ENCODE peak calls at places on chromosomes 11 and 22, in nine cellular contexts. I is ovary; O is GM10248; G is cerebellar cortex; L is BE2C; W is activated CD4-positive, alpha-beta T cell treated with anti-CD3 and anti-CD28 coated beads for 48 hours; H is activated T-helper 1 cell treated with Interleukin-2 at 50 U/mL for 16 hours; N is mucosa of descending colon; S is neural crest cell. T is an unnamed sample.

GRCh38 chr11:131064373-131064991 is 148.2 kb upstream of the SNX19 start:
- DNase-seq in H (no peak), W (peak; percentile 46), S (peak; percentile 82), L (peak; percentile 61), N (no peak), O (peak; percentile 69), G (peak; percentile 74), I (no peak), T (peak; percentile 69)

GRCh38 chr11:94129505-94130335 is 1.1 kb downstream of the PANX1 start:
- DNase-seq in W (no peak), N (peak; percentile 92), G (peak; percentile 40), O (no peak), H (no peak), S (no peak), I (peak; percentile 42), L (no peak), T (peak; percentile 27)

GRCh38 chr11:118609380-118610219 is 2.2 kb downstream of the PHLDB1 start:
- DNase-seq in I (no peak), N (peak; percentile 57), O (no peak), L (no peak), H (peak; percentile 4), W (peak; percentile 44), G (no peak), S (no peak), T (peak; percentile 10)

GRCh38 chr11:79121351-79121750 is 319.5 kb downstream of the TENM4 start:
- DNase-seq in N (no peak), I (no peak), S (no peak), L (no peak), G (no peak), O (no peak), W (no peak), H (no peak), T (no peak)

GRCh38 chr11:104105155-104105554 is 58.8 kb downstream of the PDGFD start:
- DNase-seq in W (no peak), L (no peak), S (no peak), H (no peak), I (no peak), O (no peak), G (no peak), N (no peak), T (no peak)

GRCh38 chr11:11978792-11979486 is 29.5 kb downstream of the DKK3 start:
- DNase-seq in S (no peak), W (no peak), O (no peak), H (no peak), N (no peak), L (peak; percentile 92), I (peak; percentile 81), G (peak; percentile 65), T (no peak)

GRCh38 chr11:61163714-61164609 is 2.7 kb upstream of the VPS37C start:
- DNase-seq in L (no peak), O (peak; percentile 50), G (no peak), I (no peak), S (no peak), W (peak; percentile 17), H (no peak), N (no peak), T (peak; percentile 21)

GRCh38 chr11:1451781-1452470 is 34.7 kb downstream of the MOB2 start:
- DNase-seq in S (no peak), G (no peak), L (no peak), O (no peak), W (no peak), I (no peak), N (no peak), H (no peak), T (no peak)

GRCh38 chr11:119310682-119311052 is 6.3 kb downstream of the MCAM start:
- DNase-seq in O (no peak), W (no peak), N (no peak), S (no peak), H (no peak), I (no peak), L (no peak), G (no peak), T (no peak)

GRCh38 chr11:116661056-116661455 is 111.7 kb downstream of the BUD13 start:
- DNase-seq in S (no peak), O (no peak), H (no peak), N (no peak), L (no peak), G (no peak), W (no peak), I (no peak), T (no peak)

GRCh38 chr11:1487091-1487850 is 692 bp upstream of the MOB2 start:
- DNase-seq in L (no peak), G (no peak), N (peak; percentile 55), H (no peak), O (no peak), I (no peak), S (no peak), W (no peak), T (no peak)

GRCh38 chr11:68118753-68119448 is 2.3 kb downstream of the CHKA start:
- DNase-seq in W (no peak), O (peak; percentile 65), S (no peak), L (no peak), H (no peak), I (no peak), N (peak; percentile 20), G (no peak), T (peak; percentile 87)

GRCh38 chr11:8605956-8606355 is 11.9 kb upstream of the STK33 start:
- DNase-seq in H (no peak), W (no peak), L (no peak), O (no peak), N (no peak), S (no peak), I (no peak), G (no peak), T (no peak)

GRCh38 chr11:13337986-13338436 is 60.4 kb downstream of the BMAL1 start:
- DNase-seq in H (no peak), S (no peak), G (no peak), I (no peak), N (no peak), O (no peak), L (no peak), W (no peak), T (peak; percentile 44)

GRCh38 chr11:63738720-63739360 is 29.7 kb downstream of the ZFTA start:
- DNase-seq in G (peak; percentile 89), W (peak; percentile 76), O (peak; percentile 40), S (peak; percentile 82), H (peak; percentile 28), N (no peak), I (peak; percentile 49), L (peak; percentile 47), T (peak; percentile 76)

GRCh38 chr11:112580864-112581263 is 320.2 kb upstream of the PLET1 start:
- DNase-seq in N (no peak), O (no peak), I (no peak), H (no peak), G (no peak), W (no peak), S (no peak), L (no peak), T (no peak)

GRCh38 chr11:34348919-34349318 is 8.9 kb downstream of the ABTB2 start:
- DNase-seq in S (no peak), L (no peak), N (no peak), I (no peak), O (no peak), G (no peak), H (no peak), W (no peak), T (no peak)

GRCh38 chr11:111963786-111964385 is 26.7 kb downstream of the DIXDC1 start:
- DNase-seq in W (peak; percentile 53), H (no peak), G (no peak), L (no peak), O (no peak), S (no peak), N (no peak), I (no peak), T (no peak)

GRCh38 chr22:49327411-49327810 is 500.3 kb downstream of the BRD1 start:
- DNase-seq in L (no peak), N (no peak), W (no peak), I (no peak), O (no peak), G (no peak), S (no peak), H (no peak), T (no peak)

GRCh38 chr11:21723681-21724080 is 469.2 kb upstream of the ANO5 start:
- DNase-seq in G (no peak), L (no peak), W (no peak), O (no peak), S (no peak), N (no peak), H (no peak), I (no peak), T (no peak)

GRCh38 chr11:79052539-79052938 is 388.3 kb downstream of the TENM4 start:
- DNase-seq in N (no peak), L (peak; percentile 72), O (no peak), H (no peak), I (no peak), W (no peak), S (no peak), G (peak; percentile 30), T (no peak)

GRCh38 chr11:114293201-114293711 is 2.9 kb upstream of the NNMT start:
- DNase-seq in I (no peak), N (no peak), H (no peak), S (no peak), W (no peak), L (no peak), G (no peak), O (no peak), T (no peak)

GRCh38 chr22:26172389-26172990 is 3.2 kb downstream of the SEZ6L start:
- DNase-seq in O (peak; percentile 42), I (no peak), H (no peak), W (peak; percentile 54), S (peak; percentile 59), G (peak; percentile 88), N (no peak), L (peak; percentile 78), T (peak; percentile 57)

GRCh38 chr22:20526628-20527355 is 19.4 kb downstream of the MED15 start:
- DNase-seq in L (no peak), N (no peak), H (no peak), S (no peak), G (no peak), W (no peak), I (no peak), O (no peak), T (no peak)

GRCh38 chr22:44127353-44127752 is 53.4 kb upstream of the PARVG start:
- DNase-seq in O (no peak), G (no peak), N (no peak), H (no peak), I (no peak), W (no peak), S (no peak), L (no peak), T (no peak)

GRCh38 chr11:117328414-117329010 is 858 bp downstream of the CEP164 start:
- DNase-seq in S (no peak), H (no peak), L (peak; percentile 41), N (no peak), G (peak; percentile 60), O (peak; percentile 37), W (peak; percentile 22), I (no peak), T (peak; percentile 29)

GRCh38 chr22:38411016-38411415 is 44.0 kb downstream of the KCNJ4 start:
- DNase-seq in G (no peak), H (no peak), S (no peak), N (no peak), O (no peak), I (no peak), L (no peak), W (no peak), T (no peak)

GRCh38 chr11:134911514-134912180 is 499.6 kb upstream of the B3GAT1 start:
- DNase-seq in S (no peak), G (no peak), I (no peak), L (no peak), W (no peak), O (no peak), H (no peak), N (no peak), T (no peak)

GRCh38 chr11:103633037-103633788 is 403.2 kb upstream of the DDI1 start:
- DNase-seq in I (no peak), L (no peak), O (no peak), H (no peak), S (no peak), W (no peak), G (peak; percentile 33), N (no peak), T (no peak)

GRCh38 chr22:29744902-29745301 is 21.9 kb downstream of the ZMAT5 start:
- DNase-seq in S (no peak), I (no peak), W (no peak), L (no peak), O (no peak), G (no peak), H (no peak), N (no peak), T (no peak)

GRCh38 chr22:47188337-47189055 is 426.0 kb downstream of the TBC1D22A start:
- DNase-seq in S (no peak), O (no peak), L (no peak), W (no peak), G (no peak), H (no peak), N (no peak), I (no peak), T (no peak)